ENCODE peak calls at places on chromosomes 5 and 9, in seven cellular contexts. One of them, this sample, is unnamed.

GRCh38 chr9:137582286-137582860 is 3.6 kb upstream of the DPH7 start:
- DNase-seq in NCI-H774: no peak
- DNase-seq in activated T-helper 1 cell treated with Interleukin-2 at 50 U/mL for 16 hours: no peak
- DNase-seq in HTR-8/SVneo: no peak
- DNase-seq in neural progenitor cell: peak; percentile 57
- DNase-seq in GM19239: no peak
- DNase-seq in AG10803: no peak
- DNase-seq in this sample: no peak

GRCh38 chr5:72692273-72692672 is 124.2 kb upstream of the TNPO1 start:
- DNase-seq in NCI-H774: no peak
- DNase-seq in activated T-helper 1 cell treated with Interleukin-2 at 50 U/mL for 16 hours: no peak
- DNase-seq in HTR-8/SVneo: no peak
- DNase-seq in neural progenitor cell: no peak
- DNase-seq in GM19239: no peak
- DNase-seq in AG10803: peak; percentile 59
- DNase-seq in this sample: no peak

GRCh38 chr5:158716668-158717067 is 383.0 kb downstream of the EBF1 start:
- DNase-seq in NCI-H774: no peak
- DNase-seq in activated T-helper 1 cell treated with Interleukin-2 at 50 U/mL for 16 hours: no peak
- DNase-seq in HTR-8/SVneo: no peak
- DNase-seq in neural progenitor cell: peak; percentile 61
- DNase-seq in GM19239: no peak
- DNase-seq in AG10803: no peak
- DNase-seq in this sample: no peak

GRCh38 chr5:10704949-10705621 is 55.9 kb downstream of the DAP start:
- DNase-seq in NCI-H774: no peak
- DNase-seq in activated T-helper 1 cell treated with Interleukin-2 at 50 U/mL for 16 hours: no peak
- DNase-seq in HTR-8/SVneo: peak; percentile 87
- DNase-seq in neural progenitor cell: no peak
- DNase-seq in GM19239: no peak
- DNase-seq in AG10803: peak; percentile 62
- DNase-seq in this sample: no peak

GRCh38 chr5:65066385-65066784 is 297.7 kb downstream of the CWC27 start:
- DNase-seq in NCI-H774: no peak
- DNase-seq in activated T-helper 1 cell treated with Interleukin-2 at 50 U/mL for 16 hours: no peak
- DNase-seq in HTR-8/SVneo: no peak
- DNase-seq in neural progenitor cell: peak; percentile 24
- DNase-seq in GM19239: no peak
- DNase-seq in AG10803: no peak
- DNase-seq in this sample: no peak

GRCh38 chr5:76337949-76338589 is 65.0 kb upstream of the IQGAP2 start:
- DNase-seq in NCI-H774: no peak
- DNase-seq in activated T-helper 1 cell treated with Interleukin-2 at 50 U/mL for 16 hours: peak; percentile 13
- DNase-seq in HTR-8/SVneo: peak; percentile 79
- DNase-seq in neural progenitor cell: peak; percentile 74
- DNase-seq in GM19239: peak; percentile 59
- DNase-seq in AG10803: peak; percentile 26
- DNase-seq in this sample: no peak

GRCh38 chr5:86981898-86982297 is 285.8 kb upstream of the RASA1 start:
- DNase-seq in NCI-H774: no peak
- DNase-seq in activated T-helper 1 cell treated with Interleukin-2 at 50 U/mL for 16 hours: no peak
- DNase-seq in HTR-8/SVneo: no peak
- DNase-seq in neural progenitor cell: no peak
- DNase-seq in GM19239: no peak
- DNase-seq in AG10803: no peak
- DNase-seq in this sample: no peak

GRCh38 chr9:79292731-79293280 is 279.0 kb upstream of the TLE4 start:
- DNase-seq in NCI-H774: no peak
- DNase-seq in activated T-helper 1 cell treated with Interleukin-2 at 50 U/mL for 16 hours: no peak
- DNase-seq in HTR-8/SVneo: no peak
- DNase-seq in neural progenitor cell: no peak
- DNase-seq in GM19239: no peak
- DNase-seq in AG10803: no peak
- DNase-seq in this sample: no peak

GRCh38 chr5:71937906-71938698 is 169.2 kb upstream of the MAP1B start:
- DNase-seq in NCI-H774: peak; percentile 72
- DNase-seq in activated T-helper 1 cell treated with Interleukin-2 at 50 U/mL for 16 hours: no peak
- DNase-seq in HTR-8/SVneo: no peak
- DNase-seq in neural progenitor cell: no peak
- DNase-seq in GM19239: no peak
- DNase-seq in AG10803: no peak
- DNase-seq in this sample: peak; percentile 61

GRCh38 chr5:80780761-80781285 is 126.0 kb upstream of the DHFR start:
- DNase-seq in NCI-H774: no peak
- DNase-seq in activated T-helper 1 cell treated with Interleukin-2 at 50 U/mL for 16 hours: no peak
- DNase-seq in HTR-8/SVneo: no peak
- DNase-seq in neural progenitor cell: no peak
- DNase-seq in GM19239: no peak
- DNase-seq in AG10803: no peak
- DNase-seq in this sample: no peak

GRCh38 chr9:70111641-70112236 is 68.1 kb downstream of the MAMDC2 start:
- DNase-seq in NCI-H774: no peak
- DNase-seq in activated T-helper 1 cell treated with Interleukin-2 at 50 U/mL for 16 hours: no peak
- DNase-seq in HTR-8/SVneo: no peak
- DNase-seq in neural progenitor cell: no peak
- DNase-seq in GM19239: no peak
- DNase-seq in AG10803: no peak
- DNase-seq in this sample: no peak

GRCh38 chr5:36820900-36821299 is 55.7 kb upstream of the NIPBL start:
- DNase-seq in NCI-H774: no peak
- DNase-seq in activated T-helper 1 cell treated with Interleukin-2 at 50 U/mL for 16 hours: no peak
- DNase-seq in HTR-8/SVneo: no peak
- DNase-seq in neural progenitor cell: no peak
- DNase-seq in GM19239: no peak
- DNase-seq in AG10803: no peak
- DNase-seq in this sample: peak; percentile 91

GRCh38 chr5:174736351-174736721 is 12.0 kb downstream of the MSX2 start:
- DNase-seq in NCI-H774: no peak
- DNase-seq in activated T-helper 1 cell treated with Interleukin-2 at 50 U/mL for 16 hours: no peak
- DNase-seq in HTR-8/SVneo: no peak
- DNase-seq in neural progenitor cell: no peak
- DNase-seq in GM19239: no peak
- DNase-seq in AG10803: peak; percentile 72
- DNase-seq in this sample: no peak

GRCh38 chr5:171635028-171635427 is 150.6 kb upstream of the SMIM23 start:
- DNase-seq in NCI-H774: no peak
- DNase-seq in activated T-helper 1 cell treated with Interleukin-2 at 50 U/mL for 16 hours: no peak
- DNase-seq in HTR-8/SVneo: no peak
- DNase-seq in neural progenitor cell: no peak
- DNase-seq in GM19239: no peak
- DNase-seq in AG10803: no peak
- DNase-seq in this sample: no peak

GRCh38 chr9:133111461-133112360 is 9.3 kb downstream of the RALGDS start:
- DNase-seq in NCI-H774: no peak
- DNase-seq in activated T-helper 1 cell treated with Interleukin-2 at 50 U/mL for 16 hours: no peak
- DNase-seq in HTR-8/SVneo: no peak
- DNase-seq in neural progenitor cell: no peak
- DNase-seq in GM19239: no peak
- DNase-seq in AG10803: no peak
- DNase-seq in this sample: no peak

GRCh38 chr5:132270706-132271105 is 13.2 kb downstream of the PDLIM4 start:
- DNase-seq in NCI-H774: no peak
- DNase-seq in activated T-helper 1 cell treated with Interleukin-2 at 50 U/mL for 16 hours: no peak
- DNase-seq in HTR-8/SVneo: no peak
- DNase-seq in neural progenitor cell: no peak
- DNase-seq in GM19239: no peak
- DNase-seq in AG10803: no peak
- DNase-seq in this sample: no peak

GRCh38 chr9:127923046-127923445 is 6.2 kb upstream of the ST6GALNAC4 start:
- DNase-seq in NCI-H774: no peak
- DNase-seq in activated T-helper 1 cell treated with Interleukin-2 at 50 U/mL for 16 hours: no peak
- DNase-seq in HTR-8/SVneo: no peak
- DNase-seq in neural progenitor cell: peak; percentile 49
- DNase-seq in GM19239: no peak
- DNase-seq in AG10803: no peak
- DNase-seq in this sample: no peak

GRCh38 chr9:113600871-113601545 is 137.5 kb downstream of the RGS3 start:
- DNase-seq in NCI-H774: no peak
- DNase-seq in activated T-helper 1 cell treated with Interleukin-2 at 50 U/mL for 16 hours: no peak
- DNase-seq in HTR-8/SVneo: no peak
- DNase-seq in neural progenitor cell: no peak
- DNase-seq in GM19239: no peak
- DNase-seq in AG10803: no peak
- DNase-seq in this sample: no peak

GRCh38 chr5:137498301-137498735 is 808 bp downstream of the SPOCK1 start:
- DNase-seq in NCI-H774: peak; percentile 19
- DNase-seq in activated T-helper 1 cell treated with Interleukin-2 at 50 U/mL for 16 hours: no peak
- DNase-seq in HTR-8/SVneo: no peak
- DNase-seq in neural progenitor cell: peak; percentile 69
- DNase-seq in GM19239: no peak
- DNase-seq in AG10803: no peak
- DNase-seq in this sample: peak; percentile 6

GRCh38 chr9:36328798-36329411 is 70.7 kb upstream of the GNE start:
- DNase-seq in NCI-H774: peak; percentile 47
- DNase-seq in activated T-helper 1 cell treated with Interleukin-2 at 50 U/mL for 16 hours: no peak
- DNase-seq in HTR-8/SVneo: peak; percentile 72
- DNase-seq in neural progenitor cell: peak; percentile 68
- DNase-seq in GM19239: peak; percentile 16
- DNase-seq in AG10803: peak; percentile 74
- DNase-seq in this sample: peak; percentile 67

GRCh38 chr5:62722360-62722759 is 143.7 kb downstream of the LRRC70 start:
- DNase-seq in NCI-H774: no peak
- DNase-seq in activated T-helper 1 cell treated with Interleukin-2 at 50 U/mL for 16 hours: no peak
- DNase-seq in HTR-8/SVneo: no peak
- DNase-seq in neural progenitor cell: no peak
- DNase-seq in GM19239: no peak
- DNase-seq in AG10803: no peak
- DNase-seq in this sample: no peak